ENCODE peak calls at places on chromosomes 2 and 18, in four cellular contexts. One of them, this sample, is unnamed.

GRCh38 chr2:141927536-141927935 is 203.3 kb downstream of the LRP1B start:
- DNase-seq in hepatic stellate cell: no peak
- DNase-seq in NCI-H2171: no peak
- DNase-seq in GM06990: no peak
- DNase-seq in this sample: no peak

GRCh38 chr2:177275041-177275440 is 10.5 kb upstream of the NFE2L2 start:
- DNase-seq in NCI-H2171: no peak
- DNase-seq in hepatic stellate cell: no peak
- DNase-seq in GM06990: no peak
- DNase-seq in this sample: no peak

GRCh38 chr18:9335255-9336045 is 877 bp downstream of the TWSG1 start:
- DNase-seq in NCI-H2171: no peak
- DNase-seq in GM06990: no peak
- DNase-seq in hepatic stellate cell: peak
- DNase-seq in this sample: no peak

GRCh38 chr2:163713534-163714311 is 22.1 kb downstream of the FIGN start:
- DNase-seq in GM06990: no peak
- DNase-seq in hepatic stellate cell: no peak
- DNase-seq in NCI-H2171: no peak
- DNase-seq in this sample: no peak

GRCh38 chr2:189066037-189066436 is 91.9 kb downstream of the COL3A1 start:
- DNase-seq in GM06990: no peak
- DNase-seq in hepatic stellate cell: no peak
- DNase-seq in NCI-H2171: no peak
- DNase-seq in this sample: no peak

GRCh38 chr2:238162516-238163441 is 4.0 kb downstream of the ERFE start:
- DNase-seq in GM06990: no peak
- DNase-seq in NCI-H2171: no peak
- DNase-seq in hepatic stellate cell: no peak
- DNase-seq in this sample: no peak

GRCh38 chr18:79366177-79367094 is 29.3 kb upstream of the NFATC1 start:
- DNase-seq in hepatic stellate cell: no peak
- DNase-seq in NCI-H2171: no peak
- DNase-seq in GM06990: no peak
- DNase-seq in this sample: peak

GRCh38 chr2:61636686-61637085 is 98.5 kb upstream of the XPO1 start:
- DNase-seq in NCI-H2171: no peak
- DNase-seq in hepatic stellate cell: no peak
- DNase-seq in GM06990: no peak
- DNase-seq in this sample: no peak

GRCh38 chr2:98123286-98123685 is 36.3 kb downstream of the VWA3B start:
- DNase-seq in NCI-H2171: no peak
- DNase-seq in hepatic stellate cell: no peak
- DNase-seq in GM06990: no peak
- DNase-seq in this sample: no peak

GRCh38 chr18:79572093-79572780 is 107.4 kb upstream of the CTDP1 start:
- DNase-seq in NCI-H2171: no peak
- DNase-seq in hepatic stellate cell: no peak
- DNase-seq in GM06990: no peak
- DNase-seq in this sample: no peak

GRCh38 chr2:118272391-118272790 is 184.1 kb downstream of the INSIG2 start:
- DNase-seq in hepatic stellate cell: no peak
- DNase-seq in GM06990: no peak
- DNase-seq in NCI-H2171: no peak
- DNase-seq in this sample: no peak

GRCh38 chr2:105175231-105175630 is 66.3 kb upstream of the GPR45 start:
- DNase-seq in NCI-H2171: no peak
- DNase-seq in GM06990: no peak
- DNase-seq in hepatic stellate cell: no peak
- DNase-seq in this sample: no peak

GRCh38 chr2:174300114-174300513 is 34.6 kb upstream of the SP9 start:
- DNase-seq in NCI-H2171: no peak
- DNase-seq in hepatic stellate cell: no peak
- DNase-seq in GM06990: no peak
- DNase-seq in this sample: no peak

GRCh38 chr2:238096311-238097011 is 3.7 kb upstream of the ESPNL start:
- DNase-seq in hepatic stellate cell: no peak
- DNase-seq in NCI-H2171: peak
- DNase-seq in GM06990: no peak
- DNase-seq in this sample: peak

GRCh38 chr2:71988170-71988569 is 159.5 kb downstream of the CYP26B1 start:
- DNase-seq in NCI-H2171: no peak
- DNase-seq in hepatic stellate cell: no peak
- DNase-seq in GM06990: no peak
- DNase-seq in this sample: no peak

This sample was measured in NCI-H1105 treated with DMSO at 0.1 percent for 48 hours.